ENCODE peak calls at places on chromosomes 2 and 18, in six cellular contexts. M is stimulated activated CD8-positive, alpha-beta memory T cell treated with anti-CD3 and anti-CD28 coated beads, Interleukin-4, amount 100 ng/mL, for 4 hours; C is naive thymus-derived CD8-positive, alpha-beta T cell; G is thoracic aorta; H is AML-193; Q is AG09319. L is an unnamed sample.

GRCh38 chr2:235616846-235617245 is 123.0 kb downstream of the AGAP1 start:
- DNase-seq in M (no peak), G (no peak), Q (no peak), H (no peak), C (no peak), L (peak; percentile 45)

GRCh38 chr18:65279668-65280305 is 471.0 kb upstream of the CDH7 start:
- DNase-seq in Q (no peak), H (no peak), M (no peak), C (no peak), G (no peak), L (no peak)

GRCh38 chr18:2482711-2483475 is 88.4 kb downstream of the METTL4 start:
- DNase-seq in H (no peak), G (no peak), C (no peak), M (no peak), Q (no peak), L (no peak)

GRCh38 chr2:217521820-217522219 is 481.0 kb downstream of the TNS1 start:
- DNase-seq in H (no peak), M (no peak), C (no peak), G (no peak), Q (no peak), L (peak; percentile 63)

GRCh38 chr2:5077479-5078089 is 614.6 kb upstream of the SOX11 start:
- DNase-seq in H (no peak), M (no peak), G (no peak), C (no peak), Q (no peak), L (no peak)

GRCh38 chr2:64840419-64840818 is 148.8 kb upstream of the SLC1A4 start:
- DNase-seq in M (no peak), G (no peak), Q (no peak), H (peak; percentile 6), C (no peak), L (peak; percentile 83)

GRCh38 chr2:128090909-128091690 is at the start of gene UGGT1:
- DNase-seq in H (peak; percentile 97), G (peak; percentile 85), C (peak; percentile 94), M (peak; percentile 84), Q (peak; percentile 93), L (peak; percentile 97)

GRCh38 chr2:3493610-3493997 is 25.7 kb downstream of the ADI1 start:
- DNase-seq in Q (no peak), C (no peak), H (no peak), M (no peak), G (no peak), L (peak; percentile 11)

GRCh38 chr2:114293355-114293754 is 149.1 kb upstream of the DPP10 start:
- DNase-seq in G (no peak), M (no peak), C (no peak), Q (no peak), H (no peak), L (no peak)

GRCh38 chr2:9770308-9771100 is 72.8 kb upstream of the TAF1B start:
- DNase-seq in Q (peak; percentile 20), M (no peak), H (peak; percentile 4), C (no peak), G (peak; percentile 29), L (peak; percentile 76)

GRCh38 chr2:183123117-183123958 is 905 bp upstream of the NUP35 start:
- DNase-seq in H (no peak), M (no peak), G (no peak), Q (no peak), C (no peak), L (no peak)

GRCh38 chr2:165886487-165887146 is 67.0 kb downstream of the TTC21B start:
- DNase-seq in C (no peak), Q (no peak), G (no peak), M (no peak), H (no peak), L (no peak)

GRCh38 chr2:234444888-234445287 is 52.0 kb downstream of the ARL4C start:
- DNase-seq in Q (peak; percentile 51), H (no peak), M (peak; percentile 44), C (peak; percentile 50), G (no peak), L (peak; percentile 92)

GRCh38 chr2:230661072-230661957 is 51.3 kb upstream of the CAB39 start:
- DNase-seq in M (no peak), C (peak; percentile 50), Q (no peak), G (no peak), H (peak; percentile 11), L (no peak)

GRCh38 chr2:45980161-45980852 is 316.9 kb upstream of the EPAS1 start:
- DNase-seq in G (no peak), C (no peak), Q (no peak), M (no peak), H (no peak), L (no peak)

GRCh38 chr18:79405781-79406575 is 10.2 kb downstream of the NFATC1 start:
- DNase-seq in C (peak; percentile 96), G (no peak), H (peak; percentile 18), Q (no peak), M (peak; percentile 76), L (no peak)

GRCh38 chr2:161010503-161010902 is 149.7 kb upstream of the TANK start:
- DNase-seq in Q (no peak), M (no peak), C (no peak), G (no peak), H (no peak), L (no peak)

GRCh38 chr2:238203973-238204683 is 633 bp upstream of the ILKAP start:
- DNase-seq in H (peak; percentile 39), Q (no peak), C (no peak), G (no peak), M (no peak), L (no peak)